ENCODE peak calls at places on chromosomes 2 and 18, in nine cellular contexts. One of them, this sample, is unnamed.

GRCh38 chr2:28392297-28393114 is at the start of gene FOSL2:
- DNase-seq in cerebellum: peak
- DNase-seq in GM18507: peak
- DNase-seq in AG09319: peak
- DNase-seq in dorsolateral prefrontal cortex: peak
- DNase-seq in HTR-8/SVneo: peak
- DNase-seq in OCI-M1: peak
- DNase-seq in activated CD4-positive, alpha-beta T cell treated with anti-CD3 and anti-CD28 coated beads, Interleukin-2, amount 50 U/mL, for 4 hours: peak
- DNase-seq in stimulated activated CD4-positive, alpha-beta T cell treated with anti-CD3 and anti-CD28 coated beads, Interleukin-4, amount 100 ng/mL, for 48 hours: peak
- DNase-seq in this sample: peak

GRCh38 chr18:26803643-26804042 is 61.9 kb downstream of the AQP4 start:
- DNase-seq in cerebellum: no peak
- DNase-seq in GM18507: no peak
- DNase-seq in AG09319: no peak
- DNase-seq in dorsolateral prefrontal cortex: no peak
- DNase-seq in HTR-8/SVneo: no peak
- DNase-seq in OCI-M1: peak
- DNase-seq in activated CD4-positive, alpha-beta T cell treated with anti-CD3 and anti-CD28 coated beads, Interleukin-2, amount 50 U/mL, for 4 hours: no peak
- DNase-seq in stimulated activated CD4-positive, alpha-beta T cell treated with anti-CD3 and anti-CD28 coated beads, Interleukin-4, amount 100 ng/mL, for 48 hours: no peak
- DNase-seq in this sample: no peak

GRCh38 chr2:201733544-201733943 is 35.1 kb upstream of the MPP4 start:
- DNase-seq in cerebellum: no peak
- DNase-seq in GM18507: no peak
- DNase-seq in AG09319: no peak
- DNase-seq in dorsolateral prefrontal cortex: no peak
- DNase-seq in HTR-8/SVneo: no peak
- DNase-seq in OCI-M1: no peak
- DNase-seq in activated CD4-positive, alpha-beta T cell treated with anti-CD3 and anti-CD28 coated beads, Interleukin-2, amount 50 U/mL, for 4 hours: no peak
- DNase-seq in stimulated activated CD4-positive, alpha-beta T cell treated with anti-CD3 and anti-CD28 coated beads, Interleukin-4, amount 100 ng/mL, for 48 hours: no peak
- DNase-seq in this sample: no peak

GRCh38 chr2:29314816-29315571 is 199.8 kb downstream of the CLIP4 start:
- DNase-seq in cerebellum: no peak
- DNase-seq in GM18507: no peak
- DNase-seq in AG09319: no peak
- DNase-seq in dorsolateral prefrontal cortex: no peak
- DNase-seq in HTR-8/SVneo: no peak
- DNase-seq in OCI-M1: peak
- DNase-seq in activated CD4-positive, alpha-beta T cell treated with anti-CD3 and anti-CD28 coated beads, Interleukin-2, amount 50 U/mL, for 4 hours: peak
- DNase-seq in stimulated activated CD4-positive, alpha-beta T cell treated with anti-CD3 and anti-CD28 coated beads, Interleukin-4, amount 100 ng/mL, for 48 hours: peak
- DNase-seq in this sample: peak

GRCh38 chr2:9142551-9143263 is 63.9 kb upstream of the ASAP2 start:
- DNase-seq in cerebellum: peak
- DNase-seq in GM18507: peak
- DNase-seq in AG09319: peak
- DNase-seq in dorsolateral prefrontal cortex: peak
- DNase-seq in HTR-8/SVneo: peak
- DNase-seq in OCI-M1: peak
- DNase-seq in activated CD4-positive, alpha-beta T cell treated with anti-CD3 and anti-CD28 coated beads, Interleukin-2, amount 50 U/mL, for 4 hours: peak
- DNase-seq in stimulated activated CD4-positive, alpha-beta T cell treated with anti-CD3 and anti-CD28 coated beads, Interleukin-4, amount 100 ng/mL, for 48 hours: peak
- DNase-seq in this sample: peak

GRCh38 chr2:30694286-30695055 is 112.8 kb downstream of the CAPN13 start:
- DNase-seq in cerebellum: no peak
- DNase-seq in GM18507: no peak
- DNase-seq in AG09319: no peak
- DNase-seq in dorsolateral prefrontal cortex: no peak
- DNase-seq in HTR-8/SVneo: no peak
- DNase-seq in OCI-M1: no peak
- DNase-seq in activated CD4-positive, alpha-beta T cell treated with anti-CD3 and anti-CD28 coated beads, Interleukin-2, amount 50 U/mL, for 4 hours: no peak
- DNase-seq in stimulated activated CD4-positive, alpha-beta T cell treated with anti-CD3 and anti-CD28 coated beads, Interleukin-4, amount 100 ng/mL, for 48 hours: no peak
- DNase-seq in this sample: no peak

GRCh38 chr2:1047485-1047884 is 96.8 kb downstream of the SNTG2 start:
- DNase-seq in cerebellum: no peak
- DNase-seq in GM18507: no peak
- DNase-seq in AG09319: no peak
- DNase-seq in dorsolateral prefrontal cortex: no peak
- DNase-seq in HTR-8/SVneo: no peak
- DNase-seq in OCI-M1: peak
- DNase-seq in activated CD4-positive, alpha-beta T cell treated with anti-CD3 and anti-CD28 coated beads, Interleukin-2, amount 50 U/mL, for 4 hours: no peak
- DNase-seq in stimulated activated CD4-positive, alpha-beta T cell treated with anti-CD3 and anti-CD28 coated beads, Interleukin-4, amount 100 ng/mL, for 48 hours: no peak
- DNase-seq in this sample: no peak

GRCh38 chr2:134461511-134461910 is 207.6 kb downstream of the MGAT5 start:
- DNase-seq in cerebellum: no peak
- DNase-seq in GM18507: no peak
- DNase-seq in AG09319: no peak
- DNase-seq in dorsolateral prefrontal cortex: no peak
- DNase-seq in HTR-8/SVneo: no peak
- DNase-seq in OCI-M1: no peak
- DNase-seq in activated CD4-positive, alpha-beta T cell treated with anti-CD3 and anti-CD28 coated beads, Interleukin-2, amount 50 U/mL, for 4 hours: no peak
- DNase-seq in stimulated activated CD4-positive, alpha-beta T cell treated with anti-CD3 and anti-CD28 coated beads, Interleukin-4, amount 100 ng/mL, for 48 hours: no peak
- DNase-seq in this sample: no peak

GRCh38 chr2:228657807-228658402 is 476.4 kb upstream of the SPHKAP start:
- DNase-seq in cerebellum: peak
- DNase-seq in GM18507: no peak
- DNase-seq in AG09319: peak
- DNase-seq in dorsolateral prefrontal cortex: no peak
- DNase-seq in HTR-8/SVneo: no peak
- DNase-seq in OCI-M1: peak
- DNase-seq in activated CD4-positive, alpha-beta T cell treated with anti-CD3 and anti-CD28 coated beads, Interleukin-2, amount 50 U/mL, for 4 hours: no peak
- DNase-seq in stimulated activated CD4-positive, alpha-beta T cell treated with anti-CD3 and anti-CD28 coated beads, Interleukin-4, amount 100 ng/mL, for 48 hours: no peak
- DNase-seq in this sample: peak

GRCh38 chr2:36812196-36812595 is 115.7 kb downstream of the VIT start:
- DNase-seq in cerebellum: no peak
- DNase-seq in GM18507: no peak
- DNase-seq in AG09319: no peak
- DNase-seq in dorsolateral prefrontal cortex: no peak
- DNase-seq in HTR-8/SVneo: peak
- DNase-seq in OCI-M1: peak
- DNase-seq in activated CD4-positive, alpha-beta T cell treated with anti-CD3 and anti-CD28 coated beads, Interleukin-2, amount 50 U/mL, for 4 hours: no peak
- DNase-seq in stimulated activated CD4-positive, alpha-beta T cell treated with anti-CD3 and anti-CD28 coated beads, Interleukin-4, amount 100 ng/mL, for 48 hours: no peak
- DNase-seq in this sample: no peak

GRCh38 chr2:126656311-126657145 is 570 bp downstream of the GYPC start:
- DNase-seq in cerebellum: no peak
- DNase-seq in GM18507: no peak
- DNase-seq in AG09319: no peak
- DNase-seq in dorsolateral prefrontal cortex: no peak
- DNase-seq in HTR-8/SVneo: peak
- DNase-seq in OCI-M1: peak
- DNase-seq in activated CD4-positive, alpha-beta T cell treated with anti-CD3 and anti-CD28 coated beads, Interleukin-2, amount 50 U/mL, for 4 hours: peak
- DNase-seq in stimulated activated CD4-positive, alpha-beta T cell treated with anti-CD3 and anti-CD28 coated beads, Interleukin-4, amount 100 ng/mL, for 48 hours: no peak
- DNase-seq in this sample: no peak

GRCh38 chr2:215728504-215729065 is 284.8 kb downstream of the MREG start:
- DNase-seq in cerebellum: no peak
- DNase-seq in GM18507: no peak
- DNase-seq in AG09319: peak
- DNase-seq in dorsolateral prefrontal cortex: no peak
- DNase-seq in HTR-8/SVneo: no peak
- DNase-seq in OCI-M1: peak
- DNase-seq in activated CD4-positive, alpha-beta T cell treated with anti-CD3 and anti-CD28 coated beads, Interleukin-2, amount 50 U/mL, for 4 hours: no peak
- DNase-seq in stimulated activated CD4-positive, alpha-beta T cell treated with anti-CD3 and anti-CD28 coated beads, Interleukin-4, amount 100 ng/mL, for 48 hours: no peak
- DNase-seq in this sample: peak

GRCh38 chr18:60446821-60447220 is 74.2 kb upstream of the MC4R start:
- DNase-seq in cerebellum: no peak
- DNase-seq in GM18507: no peak
- DNase-seq in AG09319: peak
- DNase-seq in dorsolateral prefrontal cortex: no peak
- DNase-seq in HTR-8/SVneo: no peak
- DNase-seq in OCI-M1: no peak
- DNase-seq in activated CD4-positive, alpha-beta T cell treated with anti-CD3 and anti-CD28 coated beads, Interleukin-2, amount 50 U/mL, for 4 hours: no peak
- DNase-seq in stimulated activated CD4-positive, alpha-beta T cell treated with anti-CD3 and anti-CD28 coated beads, Interleukin-4, amount 100 ng/mL, for 48 hours: no peak
- DNase-seq in this sample: no peak

GRCh38 chr2:68809324-68810240 is 61.6 kb downstream of the BMP10 start:
- DNase-seq in cerebellum: no peak
- DNase-seq in GM18507: no peak
- DNase-seq in AG09319: no peak
- DNase-seq in dorsolateral prefrontal cortex: no peak
- DNase-seq in HTR-8/SVneo: no peak
- DNase-seq in OCI-M1: no peak
- DNase-seq in activated CD4-positive, alpha-beta T cell treated with anti-CD3 and anti-CD28 coated beads, Interleukin-2, amount 50 U/mL, for 4 hours: no peak
- DNase-seq in stimulated activated CD4-positive, alpha-beta T cell treated with anti-CD3 and anti-CD28 coated beads, Interleukin-4, amount 100 ng/mL, for 48 hours: no peak
- DNase-seq in this sample: no peak

GRCh38 chr2:73359915-73360697 is 25.5 kb upstream of the ALMS1 start:
- DNase-seq in cerebellum: peak
- DNase-seq in GM18507: no peak
- DNase-seq in AG09319: no peak
- DNase-seq in dorsolateral prefrontal cortex: no peak
- DNase-seq in HTR-8/SVneo: no peak
- DNase-seq in OCI-M1: peak
- DNase-seq in activated CD4-positive, alpha-beta T cell treated with anti-CD3 and anti-CD28 coated beads, Interleukin-2, amount 50 U/mL, for 4 hours: no peak
- DNase-seq in stimulated activated CD4-positive, alpha-beta T cell treated with anti-CD3 and anti-CD28 coated beads, Interleukin-4, amount 100 ng/mL, for 48 hours: no peak
- DNase-seq in this sample: peak

GRCh38 chr2:192087398-192087958 is 107.3 kb downstream of the TMEFF2 start:
- DNase-seq in cerebellum: no peak
- DNase-seq in GM18507: no peak
- DNase-seq in AG09319: no peak
- DNase-seq in dorsolateral prefrontal cortex: no peak
- DNase-seq in HTR-8/SVneo: no peak
- DNase-seq in OCI-M1: no peak
- DNase-seq in activated CD4-positive, alpha-beta T cell treated with anti-CD3 and anti-CD28 coated beads, Interleukin-2, amount 50 U/mL, for 4 hours: no peak
- DNase-seq in stimulated activated CD4-positive, alpha-beta T cell treated with anti-CD3 and anti-CD28 coated beads, Interleukin-4, amount 100 ng/mL, for 48 hours: no peak
- DNase-seq in this sample: no peak

GRCh38 chr2:217978536-217979150 is 24.2 kb downstream of the TNS1 start:
- DNase-seq in cerebellum: no peak
- DNase-seq in GM18507: no peak
- DNase-seq in AG09319: no peak
- DNase-seq in dorsolateral prefrontal cortex: no peak
- DNase-seq in HTR-8/SVneo: no peak
- DNase-seq in OCI-M1: no peak
- DNase-seq in activated CD4-positive, alpha-beta T cell treated with anti-CD3 and anti-CD28 coated beads, Interleukin-2, amount 50 U/mL, for 4 hours: no peak
- DNase-seq in stimulated activated CD4-positive, alpha-beta T cell treated with anti-CD3 and anti-CD28 coated beads, Interleukin-4, amount 100 ng/mL, for 48 hours: no peak
- DNase-seq in this sample: no peak

GRCh38 chr2:111227716-111228141 is 107.0 kb downstream of the BCL2L11 start:
- DNase-seq in cerebellum: no peak
- DNase-seq in GM18507: no peak
- DNase-seq in AG09319: peak
- DNase-seq in dorsolateral prefrontal cortex: no peak
- DNase-seq in HTR-8/SVneo: peak
- DNase-seq in OCI-M1: no peak
- DNase-seq in activated CD4-positive, alpha-beta T cell treated with anti-CD3 and anti-CD28 coated beads, Interleukin-2, amount 50 U/mL, for 4 hours: no peak
- DNase-seq in stimulated activated CD4-positive, alpha-beta T cell treated with anti-CD3 and anti-CD28 coated beads, Interleukin-4, amount 100 ng/mL, for 48 hours: no peak
- DNase-seq in this sample: no peak

GRCh38 chr2:142980246-142981068 is 103.0 kb downstream of the KYNU start:
- DNase-seq in cerebellum: peak
- DNase-seq in GM18507: no peak
- DNase-seq in AG09319: peak
- DNase-seq in dorsolateral prefrontal cortex: no peak
- DNase-seq in HTR-8/SVneo: peak
- DNase-seq in OCI-M1: peak
- DNase-seq in activated CD4-positive, alpha-beta T cell treated with anti-CD3 and anti-CD28 coated beads, Interleukin-2, amount 50 U/mL, for 4 hours: no peak
- DNase-seq in stimulated activated CD4-positive, alpha-beta T cell treated with anti-CD3 and anti-CD28 coated beads, Interleukin-4, amount 100 ng/mL, for 48 hours: no peak
- DNase-seq in this sample: peak

GRCh38 chr2:19504400-19505198 is 146.2 kb upstream of the OSR1 start:
- DNase-seq in cerebellum: no peak
- DNase-seq in GM18507: no peak
- DNase-seq in AG09319: no peak
- DNase-seq in dorsolateral prefrontal cortex: no peak
- DNase-seq in HTR-8/SVneo: peak
- DNase-seq in OCI-M1: no peak
- DNase-seq in activated CD4-positive, alpha-beta T cell treated with anti-CD3 and anti-CD28 coated beads, Interleukin-2, amount 50 U/mL, for 4 hours: no peak
- DNase-seq in stimulated activated CD4-positive, alpha-beta T cell treated with anti-CD3 and anti-CD28 coated beads, Interleukin-4, amount 100 ng/mL, for 48 hours: no peak
- DNase-seq in this sample: no peak

GRCh38 chr2:186903183-186903582 is 54.2 kb upstream of the ZSWIM2 start:
- DNase-seq in cerebellum: no peak
- DNase-seq in GM18507: no peak
- DNase-seq in AG09319: no peak
- DNase-seq in dorsolateral prefrontal cortex: no peak
- DNase-seq in HTR-8/SVneo: no peak
- DNase-seq in OCI-M1: peak
- DNase-seq in activated CD4-positive, alpha-beta T cell treated with anti-CD3 and anti-CD28 coated beads, Interleukin-2, amount 50 U/mL, for 4 hours: no peak
- DNase-seq in stimulated activated CD4-positive, alpha-beta T cell treated with anti-CD3 and anti-CD28 coated beads, Interleukin-4, amount 100 ng/mL, for 48 hours: no peak
- DNase-seq in this sample: no peak

GRCh38 chr2:234967201-234967873 is 15.5 kb downstream of the SH3BP4 start:
- DNase-seq in cerebellum: no peak
- DNase-seq in GM18507: no peak
- DNase-seq in AG09319: no peak
- DNase-seq in dorsolateral prefrontal cortex: no peak
- DNase-seq in HTR-8/SVneo: no peak
- DNase-seq in OCI-M1: no peak
- DNase-seq in activated CD4-positive, alpha-beta T cell treated with anti-CD3 and anti-CD28 coated beads, Interleukin-2, amount 50 U/mL, for 4 hours: no peak
- DNase-seq in stimulated activated CD4-positive, alpha-beta T cell treated with anti-CD3 and anti-CD28 coated beads, Interleukin-4, amount 100 ng/mL, for 48 hours: no peak
- DNase-seq in this sample: no peak

GRCh38 chr2:100881629-100882028 is 61.7 kb downstream of the NPAS2 start:
- DNase-seq in cerebellum: no peak
- DNase-seq in GM18507: no peak
- DNase-seq in AG09319: no peak
- DNase-seq in dorsolateral prefrontal cortex: no peak
- DNase-seq in HTR-8/SVneo: no peak
- DNase-seq in OCI-M1: no peak
- DNase-seq in activated CD4-positive, alpha-beta T cell treated with anti-CD3 and anti-CD28 coated beads, Interleukin-2, amount 50 U/mL, for 4 hours: no peak
- DNase-seq in stimulated activated CD4-positive, alpha-beta T cell treated with anti-CD3 and anti-CD28 coated beads, Interleukin-4, amount 100 ng/mL, for 48 hours: no peak
- DNase-seq in this sample: no peak

GRCh38 chr18:6633370-6633769 is 96.1 kb upstream of the ARHGAP28 start:
- DNase-seq in cerebellum: no peak
- DNase-seq in GM18507: no peak
- DNase-seq in AG09319: no peak
- DNase-seq in dorsolateral prefrontal cortex: no peak
- DNase-seq in HTR-8/SVneo: no peak
- DNase-seq in OCI-M1: no peak
- DNase-seq in activated CD4-positive, alpha-beta T cell treated with anti-CD3 and anti-CD28 coated beads, Interleukin-2, amount 50 U/mL, for 4 hours: no peak
- DNase-seq in stimulated activated CD4-positive, alpha-beta T cell treated with anti-CD3 and anti-CD28 coated beads, Interleukin-4, amount 100 ng/mL, for 48 hours: no peak
- DNase-seq in this sample: no peak

GRCh38 chr2:229485782-229486181 is 214.7 kb upstream of the PID1 start:
- DNase-seq in cerebellum: peak
- DNase-seq in GM18507: no peak
- DNase-seq in AG09319: no peak
- DNase-seq in dorsolateral prefrontal cortex: no peak
- DNase-seq in HTR-8/SVneo: no peak
- DNase-seq in OCI-M1: no peak
- DNase-seq in activated CD4-positive, alpha-beta T cell treated with anti-CD3 and anti-CD28 coated beads, Interleukin-2, amount 50 U/mL, for 4 hours: no peak
- DNase-seq in stimulated activated CD4-positive, alpha-beta T cell treated with anti-CD3 and anti-CD28 coated beads, Interleukin-4, amount 100 ng/mL, for 48 hours: no peak
- DNase-seq in this sample: peak

GRCh38 chr18:45993441-45993840 is 26.3 kb upstream of the EPG5 start:
- DNase-seq in cerebellum: no peak
- DNase-seq in GM18507: no peak
- DNase-seq in AG09319: peak
- DNase-seq in dorsolateral prefrontal cortex: no peak
- DNase-seq in HTR-8/SVneo: peak
- DNase-seq in OCI-M1: no peak
- DNase-seq in activated CD4-positive, alpha-beta T cell treated with anti-CD3 and anti-CD28 coated beads, Interleukin-2, amount 50 U/mL, for 4 hours: no peak
- DNase-seq in stimulated activated CD4-positive, alpha-beta T cell treated with anti-CD3 and anti-CD28 coated beads, Interleukin-4, amount 100 ng/mL, for 48 hours: no peak
- DNase-seq in this sample: no peak

GRCh38 chr2:75645643-75646042 is 940 bp upstream of the MRPL19 start:
- DNase-seq in cerebellum: no peak
- DNase-seq in GM18507: no peak
- DNase-seq in AG09319: no peak
- DNase-seq in dorsolateral prefrontal cortex: no peak
- DNase-seq in HTR-8/SVneo: no peak
- DNase-seq in OCI-M1: no peak
- DNase-seq in activated CD4-positive, alpha-beta T cell treated with anti-CD3 and anti-CD28 coated beads, Interleukin-2, amount 50 U/mL, for 4 hours: no peak
- DNase-seq in stimulated activated CD4-positive, alpha-beta T cell treated with anti-CD3 and anti-CD28 coated beads, Interleukin-4, amount 100 ng/mL, for 48 hours: no peak
- DNase-seq in this sample: no peak

GRCh38 chr2:143434445-143434844 is 305.2 kb downstream of the ARHGAP15 start:
- DNase-seq in cerebellum: no peak
- DNase-seq in GM18507: no peak
- DNase-seq in AG09319: no peak
- DNase-seq in dorsolateral prefrontal cortex: no peak
- DNase-seq in HTR-8/SVneo: no peak
- DNase-seq in OCI-M1: no peak
- DNase-seq in activated CD4-positive, alpha-beta T cell treated with anti-CD3 and anti-CD28 coated beads, Interleukin-2, amount 50 U/mL, for 4 hours: no peak
- DNase-seq in stimulated activated CD4-positive, alpha-beta T cell treated with anti-CD3 and anti-CD28 coated beads, Interleukin-4, amount 100 ng/mL, for 48 hours: no peak
- DNase-seq in this sample: no peak

This sample was measured in pons.